ENCODE peak calls at places on chromosomes 13 and 19, in seven cellular contexts. One of them, this sample, is unnamed.

GRCh38 chr19:15519433-15519976 is 11.2 kb downstream of the CYP4F22 start:
- DNase-seq in IMR-90: no peak
- DNase-seq in astrocyte of the spinal cord: no peak
- DNase-seq in left ventricle myocardium inferior: no peak
- DNase-seq in CD4-positive, CD25-positive, alpha-beta regulatory T cell: no peak
- DNase-seq in neuronal stem cell: no peak
- DNase-seq in fibroblast of pulmonary artery: no peak
- DNase-seq in this sample: no peak

GRCh38 chr13:44306401-44307192 is 67.0 kb upstream of the SERP2 start:
- DNase-seq in IMR-90: peak
- DNase-seq in astrocyte of the spinal cord: peak
- DNase-seq in left ventricle myocardium inferior: peak
- DNase-seq in CD4-positive, CD25-positive, alpha-beta regulatory T cell: no peak
- DNase-seq in neuronal stem cell: peak
- DNase-seq in fibroblast of pulmonary artery: peak
- DNase-seq in this sample: peak

GRCh38 chr13:98265669-98266551 is 88.8 kb upstream of the RNF113B start:
- DNase-seq in IMR-90: peak
- DNase-seq in astrocyte of the spinal cord: peak
- DNase-seq in left ventricle myocardium inferior: no peak
- DNase-seq in CD4-positive, CD25-positive, alpha-beta regulatory T cell: no peak
- DNase-seq in neuronal stem cell: no peak
- DNase-seq in fibroblast of pulmonary artery: no peak
- DNase-seq in this sample: no peak

GRCh38 chr19:14023404-14024235 is 4.3 kb upstream of the RLN3 start:
- DNase-seq in IMR-90: peak
- DNase-seq in astrocyte of the spinal cord: peak
- DNase-seq in left ventricle myocardium inferior: peak
- DNase-seq in CD4-positive, CD25-positive, alpha-beta regulatory T cell: no peak
- DNase-seq in neuronal stem cell: no peak
- DNase-seq in fibroblast of pulmonary artery: peak
- DNase-seq in this sample: peak

GRCh38 chr13:104750377-104750776 is 1684.2 kb upstream of the SLC10A2 start:
- DNase-seq in IMR-90: no peak
- DNase-seq in astrocyte of the spinal cord: peak
- DNase-seq in left ventricle myocardium inferior: no peak
- DNase-seq in CD4-positive, CD25-positive, alpha-beta regulatory T cell: no peak
- DNase-seq in neuronal stem cell: no peak
- DNase-seq in fibroblast of pulmonary artery: peak
- DNase-seq in this sample: peak

GRCh38 chr19:16749326-16749725 is 29.7 kb downstream of the NWD1 start:
- DNase-seq in IMR-90: no peak
- DNase-seq in astrocyte of the spinal cord: no peak
- DNase-seq in left ventricle myocardium inferior: no peak
- DNase-seq in CD4-positive, CD25-positive, alpha-beta regulatory T cell: no peak
- DNase-seq in neuronal stem cell: no peak
- DNase-seq in fibroblast of pulmonary artery: no peak
- DNase-seq in this sample: no peak

GRCh38 chr13:26996965-26997752 is 174.5 kb downstream of the USP12 start:
- DNase-seq in IMR-90: no peak
- DNase-seq in astrocyte of the spinal cord: no peak
- DNase-seq in left ventricle myocardium inferior: no peak
- DNase-seq in CD4-positive, CD25-positive, alpha-beta regulatory T cell: no peak
- DNase-seq in neuronal stem cell: no peak
- DNase-seq in fibroblast of pulmonary artery: no peak
- DNase-seq in this sample: no peak

GRCh38 chr13:42458193-42458592 is 115.8 kb upstream of the TNFSF11 start:
- DNase-seq in IMR-90: no peak
- DNase-seq in astrocyte of the spinal cord: no peak
- DNase-seq in left ventricle myocardium inferior: no peak
- DNase-seq in CD4-positive, CD25-positive, alpha-beta regulatory T cell: no peak
- DNase-seq in neuronal stem cell: no peak
- DNase-seq in fibroblast of pulmonary artery: no peak
- DNase-seq in this sample: no peak

GRCh38 chr13:98567140-98567539 is 9.8 kb downstream of the STK24 start:
- DNase-seq in IMR-90: no peak
- DNase-seq in astrocyte of the spinal cord: no peak
- DNase-seq in left ventricle myocardium inferior: no peak
- DNase-seq in CD4-positive, CD25-positive, alpha-beta regulatory T cell: no peak
- DNase-seq in neuronal stem cell: no peak
- DNase-seq in fibroblast of pulmonary artery: no peak
- DNase-seq in this sample: no peak

GRCh38 chr19:48379058-48379457 is 12.3 kb downstream of the KDELR1 start:
- DNase-seq in IMR-90: no peak
- DNase-seq in astrocyte of the spinal cord: no peak
- DNase-seq in left ventricle myocardium inferior: no peak
- DNase-seq in CD4-positive, CD25-positive, alpha-beta regulatory T cell: no peak
- DNase-seq in neuronal stem cell: no peak
- DNase-seq in fibroblast of pulmonary artery: no peak
- DNase-seq in this sample: peak

GRCh38 chr13:113932060-113932459 is 41.8 kb downstream of the C13orf46 start:
- DNase-seq in IMR-90: no peak
- DNase-seq in astrocyte of the spinal cord: no peak
- DNase-seq in left ventricle myocardium inferior: no peak
- DNase-seq in CD4-positive, CD25-positive, alpha-beta regulatory T cell: no peak
- DNase-seq in neuronal stem cell: no peak
- DNase-seq in fibroblast of pulmonary artery: no peak
- DNase-seq in this sample: no peak

GRCh38 chr19:14250870-14251269 is 44.9 kb upstream of the ADGRL1 start:
- DNase-seq in IMR-90: no peak
- DNase-seq in astrocyte of the spinal cord: no peak
- DNase-seq in left ventricle myocardium inferior: no peak
- DNase-seq in CD4-positive, CD25-positive, alpha-beta regulatory T cell: no peak
- DNase-seq in neuronal stem cell: no peak
- DNase-seq in fibroblast of pulmonary artery: no peak
- DNase-seq in this sample: no peak

GRCh38 chr19:39136225-39136940 is 10.8 kb downstream of the PAK4 start:
- DNase-seq in IMR-90: no peak
- DNase-seq in astrocyte of the spinal cord: no peak
- DNase-seq in left ventricle myocardium inferior: no peak
- DNase-seq in CD4-positive, CD25-positive, alpha-beta regulatory T cell: no peak
- DNase-seq in neuronal stem cell: no peak
- DNase-seq in fibroblast of pulmonary artery: no peak
- DNase-seq in this sample: no peak

GRCh38 chr13:77386880-77387606 is 60.1 kb upstream of the MYCBP2 start:
- DNase-seq in IMR-90: peak
- DNase-seq in astrocyte of the spinal cord: peak
- DNase-seq in left ventricle myocardium inferior: no peak
- DNase-seq in CD4-positive, CD25-positive, alpha-beta regulatory T cell: no peak
- DNase-seq in neuronal stem cell: no peak
- DNase-seq in fibroblast of pulmonary artery: peak
- DNase-seq in this sample: peak

GRCh38 chr19:34282611-34283519 is 28.5 kb downstream of the GARRE1 start:
- DNase-seq in IMR-90: no peak
- DNase-seq in astrocyte of the spinal cord: no peak
- DNase-seq in left ventricle myocardium inferior: no peak
- DNase-seq in CD4-positive, CD25-positive, alpha-beta regulatory T cell: no peak
- DNase-seq in neuronal stem cell: no peak
- DNase-seq in fibroblast of pulmonary artery: no peak
- DNase-seq in this sample: peak

GRCh38 chr13:62933809-62934208 is 1518.2 kb upstream of the PCDH20 start:
- DNase-seq in IMR-90: no peak
- DNase-seq in astrocyte of the spinal cord: no peak
- DNase-seq in left ventricle myocardium inferior: no peak
- DNase-seq in CD4-positive, CD25-positive, alpha-beta regulatory T cell: no peak
- DNase-seq in neuronal stem cell: no peak
- DNase-seq in fibroblast of pulmonary artery: no peak
- DNase-seq in this sample: no peak

GRCh38 chr13:87893186-87893585 is 222.0 kb downstream of the SLITRK5 start:
- DNase-seq in IMR-90: no peak
- DNase-seq in astrocyte of the spinal cord: no peak
- DNase-seq in left ventricle myocardium inferior: no peak
- DNase-seq in CD4-positive, CD25-positive, alpha-beta regulatory T cell: no peak
- DNase-seq in neuronal stem cell: no peak
- DNase-seq in fibroblast of pulmonary artery: no peak
- DNase-seq in this sample: no peak

GRCh38 chr13:94327318-94327717 is 152.2 kb downstream of the DCT start:
- DNase-seq in IMR-90: no peak
- DNase-seq in astrocyte of the spinal cord: no peak
- DNase-seq in left ventricle myocardium inferior: no peak
- DNase-seq in CD4-positive, CD25-positive, alpha-beta regulatory T cell: peak
- DNase-seq in neuronal stem cell: no peak
- DNase-seq in fibroblast of pulmonary artery: no peak
- DNase-seq in this sample: no peak

GRCh38 chr13:49400755-49401659 is 42.9 kb downstream of the CAB39L start:
- DNase-seq in IMR-90: peak
- DNase-seq in astrocyte of the spinal cord: peak
- DNase-seq in left ventricle myocardium inferior: no peak
- DNase-seq in CD4-positive, CD25-positive, alpha-beta regulatory T cell: no peak
- DNase-seq in neuronal stem cell: peak
- DNase-seq in fibroblast of pulmonary artery: peak
- DNase-seq in this sample: peak

GRCh38 chr19:4581381-4582111 is 22.1 kb upstream of the SEMA6B start:
- DNase-seq in IMR-90: no peak
- DNase-seq in astrocyte of the spinal cord: peak
- DNase-seq in left ventricle myocardium inferior: no peak
- DNase-seq in CD4-positive, CD25-positive, alpha-beta regulatory T cell: no peak
- DNase-seq in neuronal stem cell: peak
- DNase-seq in fibroblast of pulmonary artery: peak
- DNase-seq in this sample: peak

GRCh38 chr13:41054212-41054877 is 7.0 kb upstream of the WBP4 start:
- DNase-seq in IMR-90: peak
- DNase-seq in astrocyte of the spinal cord: peak
- DNase-seq in left ventricle myocardium inferior: no peak
- DNase-seq in CD4-positive, CD25-positive, alpha-beta regulatory T cell: peak
- DNase-seq in neuronal stem cell: no peak
- DNase-seq in fibroblast of pulmonary artery: peak
- DNase-seq in this sample: peak

GRCh38 chr19:35211545-35212230 is 16.9 kb downstream of the FAM187B start:
- DNase-seq in IMR-90: no peak
- DNase-seq in astrocyte of the spinal cord: no peak
- DNase-seq in left ventricle myocardium inferior: peak
- DNase-seq in CD4-positive, CD25-positive, alpha-beta regulatory T cell: peak
- DNase-seq in neuronal stem cell: no peak
- DNase-seq in fibroblast of pulmonary artery: no peak
- DNase-seq in this sample: no peak

GRCh38 chr13:76927955-76928354 is 20.4 kb upstream of the ACOD1 start:
- DNase-seq in IMR-90: no peak
- DNase-seq in astrocyte of the spinal cord: no peak
- DNase-seq in left ventricle myocardium inferior: no peak
- DNase-seq in CD4-positive, CD25-positive, alpha-beta regulatory T cell: no peak
- DNase-seq in neuronal stem cell: no peak
- DNase-seq in fibroblast of pulmonary artery: no peak
- DNase-seq in this sample: no peak

DNA sequence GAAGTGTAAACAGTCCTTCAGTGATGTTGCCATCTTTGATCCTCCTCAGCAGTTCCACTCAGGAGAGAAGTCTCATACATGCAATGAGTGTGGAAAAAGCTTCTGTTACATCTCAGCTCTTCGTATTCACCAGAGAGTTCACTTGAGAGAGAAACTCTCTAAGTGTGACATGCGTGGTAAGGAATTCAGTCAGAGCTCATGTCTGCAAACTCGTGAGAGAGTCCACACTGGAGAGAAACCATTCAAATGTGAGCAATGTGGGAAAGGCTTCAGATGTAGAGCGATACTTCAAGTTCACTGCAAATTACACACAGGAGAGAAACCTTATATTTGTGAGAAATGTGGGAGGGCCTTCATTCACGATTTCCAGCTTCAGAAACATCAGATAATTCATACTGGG is 7.7 kb downstream of the ZNF230 start:
- DNase-seq in IMR-90: no peak
- DNase-seq in astrocyte of the spinal cord: no peak
- DNase-seq in left ventricle myocardium inferior: no peak
- DNase-seq in CD4-positive, CD25-positive, alpha-beta regulatory T cell: no peak
- DNase-seq in neuronal stem cell: no peak
- DNase-seq in fibroblast of pulmonary artery: no peak
- DNase-seq in this sample: no peak
- H3K4me3 ChIP-seq in IMR-90: no peak
- H3K4me3 ChIP-seq in astrocyte of the spinal cord: no peak
- H3K4me3 ChIP-seq in left ventricle myocardium inferior: no peak
- H3K4me3 ChIP-seq in CD4-positive, CD25-positive, alpha-beta regulatory T cell: peak
- H3K4me3 ChIP-seq in neuronal stem cell: no peak
- H3K4me3 ChIP-seq in fibroblast of pulmonary artery: no peak
- H3K4me3 ChIP-seq in this sample: no peak

DNA sequence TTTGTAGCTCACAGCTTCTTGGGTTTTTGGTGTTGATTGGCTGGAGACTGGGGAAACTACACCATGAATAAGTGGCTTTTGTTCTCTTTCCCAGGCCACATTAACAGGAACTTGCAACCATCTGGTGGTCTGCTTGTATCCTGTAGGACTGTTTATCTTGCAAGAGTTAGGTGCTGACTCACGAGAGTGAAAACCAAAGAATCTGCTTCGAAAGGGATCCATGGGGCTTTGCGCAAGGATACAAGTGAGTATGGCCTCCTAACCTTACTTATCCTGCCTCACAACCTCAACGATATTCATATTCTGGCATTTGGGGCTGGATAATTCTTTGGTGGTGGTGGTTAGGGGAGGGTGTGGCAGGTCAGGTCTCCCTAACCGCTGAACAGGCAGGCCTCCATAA is 4.7 kb upstream of the SIGLECL1 start:
- DNase-seq in IMR-90: peak
- DNase-seq in astrocyte of the spinal cord: no peak
- DNase-seq in left ventricle myocardium inferior: no peak
- DNase-seq in CD4-positive, CD25-positive, alpha-beta regulatory T cell: no peak
- DNase-seq in neuronal stem cell: no peak
- DNase-seq in fibroblast of pulmonary artery: no peak
- DNase-seq in this sample: peak
- H3K4me3 ChIP-seq in IMR-90: no peak
- H3K4me3 ChIP-seq in astrocyte of the spinal cord: no peak
- H3K4me3 ChIP-seq in left ventricle myocardium inferior: no peak
- H3K4me3 ChIP-seq in CD4-positive, CD25-positive, alpha-beta regulatory T cell: no peak
- H3K4me3 ChIP-seq in neuronal stem cell: no peak
- H3K4me3 ChIP-seq in fibroblast of pulmonary artery: no peak
- H3K4me3 ChIP-seq in this sample: no peak

DNA sequence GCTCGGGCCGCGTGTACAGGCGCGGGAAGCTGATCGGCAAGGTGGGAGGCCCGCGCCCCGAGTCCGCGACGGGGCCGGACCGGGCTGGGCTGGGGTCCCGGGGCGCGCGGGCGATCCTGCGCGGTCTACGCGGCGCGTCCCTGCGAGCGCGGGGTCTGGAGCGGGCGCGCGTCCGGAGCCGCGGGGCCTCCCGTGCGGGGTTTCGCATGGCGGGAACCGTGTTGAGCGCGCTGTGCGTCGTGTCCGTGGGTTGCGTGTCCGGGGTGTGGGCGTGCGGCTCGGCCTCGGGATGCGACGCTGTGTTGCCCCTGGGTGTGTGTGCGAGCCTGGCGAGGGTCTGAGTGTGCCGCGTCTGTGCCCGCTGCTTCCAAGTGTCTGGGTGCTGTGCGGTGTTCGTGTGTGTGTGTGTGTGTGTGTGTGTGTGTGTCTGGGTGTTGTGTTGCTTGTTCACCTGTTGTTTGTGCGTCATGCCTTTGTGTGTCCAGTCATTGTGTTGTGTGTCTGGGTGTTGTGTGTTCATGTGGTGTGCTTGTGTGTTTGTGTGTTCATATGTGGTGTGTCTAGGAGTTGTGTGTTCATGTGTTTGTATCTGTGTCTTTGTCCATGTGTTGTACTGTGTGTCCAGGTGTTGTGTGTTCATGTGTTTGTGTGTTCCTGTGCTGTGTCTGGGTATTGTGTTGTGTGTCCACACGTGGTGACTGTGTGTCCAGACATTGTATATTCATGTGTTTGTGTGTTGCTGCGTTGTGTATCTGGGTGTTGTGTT is 512 bp downstream of the PLK5 start:
- DNase-seq in IMR-90: no peak
- DNase-seq in astrocyte of the spinal cord: no peak
- DNase-seq in left ventricle myocardium inferior: no peak
- DNase-seq in CD4-positive, CD25-positive, alpha-beta regulatory T cell: no peak
- DNase-seq in neuronal stem cell: no peak
- DNase-seq in fibroblast of pulmonary artery: no peak
- DNase-seq in this sample: no peak
- H3K4me3 ChIP-seq in IMR-90: no peak
- H3K4me3 ChIP-seq in astrocyte of the spinal cord: no peak
- H3K4me3 ChIP-seq in left ventricle myocardium inferior: peak
- H3K4me3 ChIP-seq in CD4-positive, CD25-positive, alpha-beta regulatory T cell: no peak
- H3K4me3 ChIP-seq in neuronal stem cell: peak
- H3K4me3 ChIP-seq in fibroblast of pulmonary artery: no peak
- H3K4me3 ChIP-seq in this sample: no peak

GRCh38 chr19:6167115-6167514 is 31.6 kb downstream of the ACSBG2 start:
- DNase-seq in IMR-90: no peak
- DNase-seq in astrocyte of the spinal cord: no peak
- DNase-seq in left ventricle myocardium inferior: no peak
- DNase-seq in CD4-positive, CD25-positive, alpha-beta regulatory T cell: no peak
- DNase-seq in neuronal stem cell: no peak
- DNase-seq in fibroblast of pulmonary artery: no peak
- DNase-seq in this sample: no peak
- H3K4me3 ChIP-seq in IMR-90: no peak
- H3K4me3 ChIP-seq in astrocyte of the spinal cord: no peak
- H3K4me3 ChIP-seq in left ventricle myocardium inferior: no peak
- H3K4me3 ChIP-seq in CD4-positive, CD25-positive, alpha-beta regulatory T cell: no peak
- H3K4me3 ChIP-seq in neuronal stem cell: no peak
- H3K4me3 ChIP-seq in fibroblast of pulmonary artery: no peak
- H3K4me3 ChIP-seq in this sample: no peak